ENCODE peak calls at places on chromosomes 3 and 15, in four cellular contexts. N is HepG2, Y is K562, W is H1. U is an unnamed sample.

GRCh38 chr15:71581406-71581930 is 228.9 kb upstream of the NR2E3 start:
- DNase-seq in N (no peak), W (no peak), Y (no peak), U (no peak)

GRCh38 chr3:106688463-106688862 is 688.8 kb upstream of the CCDC54 start:
- DNase-seq in Y (no peak), N (peak; percentile 47), W (no peak), U (peak; percentile 20)

GRCh38 chr15:31498756-31499155 is 172.1 kb downstream of the KLF13 start:
- DNase-seq in W (peak; percentile 24), Y (no peak), N (no peak), U (no peak)

GRCh38 chr15:48682949-48683651 is 37.6 kb upstream of the FBN1 start:
- DNase-seq in N (peak; percentile 55), W (no peak), Y (no peak), U (peak; percentile 29)

GRCh38 chr15:74470631-74471396 is 9.9 kb upstream of the UBL7 start:
- DNase-seq in Y (no peak), N (no peak), W (no peak), U (no peak)

GRCh38 chr15:21261396-21261964 is 178.8 kb downstream of the POTEB3 start:
- DNase-seq in W (no peak), Y (no peak), N (no peak), U (peak; percentile 0)

GRCh38 chr3:11613319-11613718 is 30.4 kb downstream of the VGLL4 start:
- DNase-seq in Y (no peak), N (no peak), W (no peak), U (no peak)

GRCh38 chr3:43097681-43098080 is 8.2 kb downstream of the POMGNT2 start:
- DNase-seq in W (no peak), Y (no peak), N (no peak), U (no peak)

GRCh38 chr3:161108840-161109239 is 3.7 kb upstream of the B3GALNT1 start:
- DNase-seq in Y (no peak), W (no peak), N (no peak), U (no peak)

GRCh38 chr15:73142802-73143762 is 90.8 kb downstream of the NEO1 start:
- DNase-seq in W (no peak), N (no peak), Y (no peak), U (no peak)

GRCh38 chr3:147318900-147319299 is 87.4 kb downstream of the ZIC4 start:
- DNase-seq in W (no peak), N (no peak), Y (no peak), U (no peak)

GRCh38 chr15:85865070-85865684 is 70.5 kb upstream of the KLHL25 start:
- DNase-seq in N (peak; percentile 11), W (peak; percentile 66), Y (peak; percentile 39), U (peak; percentile 80)

GRCh38 chr15:35624881-35625280 is 78.9 kb upstream of the DPH6 start:
- DNase-seq in N (no peak), Y (no peak), W (no peak), U (no peak)

GRCh38 chr3:13197281-13197680 is 124.1 kb upstream of the IQSEC1 start:
- DNase-seq in W (no peak), N (no peak), Y (no peak), U (no peak)

GRCh38 chr3:184382326-184383032 is 2.6 kb downstream of the CHRD start:
- DNase-seq in N (no peak), Y (no peak), W (no peak), U (no peak)

GRCh38 chr3:184384342-184384741 is 4.5 kb downstream of the CHRD start:
- DNase-seq in W (no peak), Y (no peak), N (no peak), U (no peak)

GRCh38 chr3:184381261-184382224 is 1.7 kb downstream of the CHRD start:
- DNase-seq in N (no peak), Y (peak; percentile 25), W (no peak), U (no peak)

GRCh38 chr3:184384856-184385422 is 5.1 kb downstream of the CHRD start:
- DNase-seq in W (no peak), Y (no peak), N (no peak), U (no peak)

GRCh38 chr3:184383033-184383740 is 3.3 kb downstream of the CHRD start:
- DNase-seq in Y (no peak), W (no peak), N (no peak), U (no peak)
- TF ChIP-seq EP300 in Y (no peak), W (no peak), N (no peak), U (no peak)

GRCh38 chr3:186367631-186368030 is 5.6 kb upstream of the DGKG start:
- DNase-seq in N (no peak), Y (no peak), W (no peak), U (no peak)
- TF ChIP-seq MAFK in N (no peak), Y (no peak), W (no peak), U (no peak)

GRCh38 chr3:9933561-9934234 is at the start of gene CRELD1:
- DNase-seq in Y (peak; percentile 97), W (peak; percentile 98), N (peak; percentile 90), U (peak; percentile 78)
- TF ChIP-seq EP300 in Y (no peak), W (no peak), N (no peak), U (no peak)

GRCh38 chr3:64291956-64292355 is 66.7 kb upstream of the PRICKLE2 start:
- DNase-seq in Y (no peak), W (no peak), N (no peak), U (no peak)

GRCh38 chr3:64290161-64290560 is 64.9 kb upstream of the PRICKLE2 start:
- DNase-seq in Y (no peak), W (no peak), N (no peak), U (no peak)

GRCh38 chr3:64289622-64290021 is 64.4 kb upstream of the PRICKLE2 start:
- DNase-seq in N (no peak), W (no peak), Y (no peak), U (no peak)

GRCh38 chr3:64291345-64291744 is 66.1 kb upstream of the PRICKLE2 start:
- DNase-seq in Y (no peak), W (no peak), N (no peak), U (peak; percentile 24)

GRCh38 chr3:64290864-64291263 is 65.6 kb upstream of the PRICKLE2 start:
- DNase-seq in Y (no peak), N (no peak), W (no peak), U (peak; percentile 1)
- TF ChIP-seq MAFK in Y (no peak), N (no peak), W (no peak), U (no peak)

GRCh38 chr15:77506311-77507150 is 85.8 kb downstream of the HMG20A start:
- DNase-seq in Y (peak; percentile 26), W (peak; percentile 52), N (no peak), U (no peak)
- TF ChIP-seq EP300 in Y (no peak), W (no peak), N (no peak), U (no peak)

GRCh38 chr15:80367094-80367493 is 37.1 kb upstream of the ARNT2 start:
- DNase-seq in W (peak; percentile 69), Y (peak; percentile 30), N (peak; percentile 3), U (peak; percentile 24)
- TF ChIP-seq MAFK in W (no peak), Y (no peak), N (no peak), U (no peak)

GRCh38 chr15:39855400-39855799 is 64.7 kb downstream of the GPR176 start:
- DNase-seq in Y (no peak), N (no peak), W (no peak), U (no peak)

GRCh38 chr15:39856357-39856756 is 63.7 kb downstream of the GPR176 start:
- DNase-seq in W (no peak), N (no peak), Y (no peak), U (no peak)

GRCh38 chr15:39852237-39852636 is 67.8 kb downstream of the GPR176 start:
- DNase-seq in W (no peak), N (no peak), Y (no peak), U (no peak)

GRCh38 chr15:39851505-39852082 is 68.5 kb downstream of the GPR176 start:
- DNase-seq in Y (no peak), N (no peak), W (no peak), U (no peak)

DNA sequence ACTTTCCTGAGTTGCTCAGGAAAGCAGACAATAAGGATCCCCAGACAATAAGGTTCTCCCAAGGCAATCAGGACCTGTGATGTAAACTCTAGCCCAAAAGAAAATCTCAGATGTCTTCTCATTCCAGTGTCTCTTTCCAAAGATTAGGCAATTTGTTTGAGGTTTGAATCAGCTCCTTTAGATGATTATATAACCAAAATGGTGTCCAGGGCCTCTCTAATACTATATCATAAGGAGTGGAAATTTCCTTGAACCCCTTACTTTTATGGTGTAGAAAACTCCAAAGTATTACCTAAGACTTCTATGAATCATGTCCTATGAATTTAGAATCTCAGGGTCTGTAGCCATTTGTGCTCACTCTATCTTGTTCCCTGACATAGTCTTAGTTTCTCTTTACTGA is 65.9 kb downstream of the GPR176 start:
- DNase-seq in N (no peak), W (no peak), Y (no peak), U (no peak)
- TF ChIP-seq EP300 in N (no peak), W (no peak), Y (no peak), U (no peak)

GRCh38 chr3:72590732-72591192 is 257.5 kb downstream of the SHQ1 start:
- DNase-seq in N (peak; percentile 93), Y (no peak), W (no peak), U (no peak)
- TF ChIP-seq MAFK in N (no peak), Y (no peak), W (no peak), U (no peak)

DNA sequence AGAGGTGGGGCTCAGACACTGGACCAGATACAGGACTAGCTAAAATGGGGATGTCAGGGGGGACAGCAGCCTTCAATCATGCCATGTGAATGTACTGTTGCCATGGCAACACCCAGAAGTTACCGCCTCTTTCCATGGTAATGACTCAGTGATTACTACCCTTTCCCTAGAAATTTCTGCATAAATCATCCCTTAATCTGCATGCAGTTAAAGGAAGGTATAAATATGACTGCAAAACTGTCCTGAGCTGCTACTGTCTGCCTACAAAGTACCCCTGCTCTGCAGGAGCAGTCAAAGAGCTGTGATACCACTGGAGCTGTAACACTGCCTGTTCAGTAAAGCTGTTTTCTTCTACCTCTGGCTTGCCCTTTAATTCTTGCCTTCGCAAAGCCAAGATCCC is 168.2 kb downstream of the PEAK1 start:
- DNase-seq in N (no peak), W (peak; percentile 49), Y (peak; percentile 44), U (no peak)
- TF ChIP-seq EP300 in N (no peak), W (no peak), Y (no peak), U (no peak)

GRCh38 chr3:188491276-188491687 is 337.3 kb downstream of the LPP start:
- DNase-seq in N (no peak), W (no peak), Y (no peak), U (no peak)
- TF ChIP-seq MAFK in N (no peak), W (no peak), Y (no peak), U (no peak)

U was measured in A549.